ENCODE peak calls at places on chromosomes 1 and 21, in six cellular contexts. I is aorta, R is brain microvascular endothelial cell, M is cardiac muscle cell, V is GM12865, X is EH. F is an unnamed sample.

GRCh38 chr1:18901952-18902522 is 318 bp downstream of the ALDH4A1 start:
- DNase-seq in I (no peak), R (no peak), M (peak; percentile 67), V (peak; percentile 19), X (peak; percentile 63), F (peak; percentile 26)

GRCh38 chr1:40820251-40820797 is 36.7 kb downstream of the KCNQ4 start:
- DNase-seq in I (no peak), R (no peak), M (no peak), V (no peak), X (peak; percentile 13), F (no peak)

GRCh38 chr1:26786437-26787380 is 1.0 kb upstream of the PIGV start:
- DNase-seq in I (peak; percentile 82), R (peak; percentile 82), M (peak; percentile 73), V (peak; percentile 76), X (peak; percentile 96), F (peak; percentile 66)

GRCh38 chr1:165162671-165163241 is 193.8 kb downstream of the LMX1A start:
- DNase-seq in I (no peak), R (no peak), M (peak; percentile 14), V (no peak), X (peak; percentile 18), F (no peak)

GRCh38 chr21:17819878-17820232 is 699 bp upstream of the C21orf91 start:
- DNase-seq in I (no peak), R (no peak), M (no peak), V (peak; percentile 87), X (no peak), F (peak; percentile 87)

GRCh38 chr1:228182296-228183030 is 16.9 kb downstream of the IBA57 start:
- DNase-seq in I (no peak), R (no peak), M (no peak), V (no peak), X (no peak), F (no peak)

GRCh38 chr21:30842990-30843389 is 13.4 kb upstream of the KRTAP7-1 start:
- DNase-seq in I (no peak), R (no peak), M (no peak), V (no peak), X (no peak), F (no peak)

GRCh38 chr21:28429161-28429560 is 563.5 kb downstream of the LTN1 start:
- DNase-seq in I (no peak), R (no peak), M (no peak), V (no peak), X (no peak), F (no peak)

GRCh38 chr1:191279266-191279800 is 801.7 kb upstream of the BRINP3 start:
- DNase-seq in I (no peak), R (no peak), M (no peak), V (no peak), X (no peak), F (no peak)

GRCh38 chr1:31712625-31713024 is 8.8 kb upstream of the COL16A1 start:
- DNase-seq in I (peak; percentile 85), R (peak; percentile 79), M (peak; percentile 49), V (no peak), X (peak; percentile 99), F (no peak)

GRCh38 chr21:37871121-37871862 is 45.0 kb downstream of the KCNJ6 start:
- DNase-seq in I (no peak), R (peak; percentile 74), M (no peak), V (no peak), X (peak; percentile 81), F (no peak)

GRCh38 chr1:240306673-240307072 is 215.0 kb downstream of the FMN2 start:
- DNase-seq in I (no peak), R (no peak), M (no peak), V (no peak), X (peak; percentile 94), F (no peak)

GRCh38 chr21:33023574-33024277 is 2.0 kb upstream of the OLIG2 start:
- DNase-seq in I (no peak), R (no peak), M (no peak), V (no peak), X (no peak), F (no peak)

GRCh38 chr1:36856126-36856525 is 178.2 kb downstream of the GRIK3 start:
- DNase-seq in I (no peak), R (no peak), M (no peak), V (no peak), X (no peak), F (peak; percentile 76)

GRCh38 chr1:110464340-110464739 is 13.4 kb downstream of the PROK1 start:
- DNase-seq in I (no peak), R (no peak), M (no peak), V (no peak), X (peak; percentile 44), F (no peak)

GRCh38 chr1:5312870-5313269 is 658.5 kb downstream of the AJAP1 start:
- DNase-seq in I (no peak), R (no peak), M (no peak), V (no peak), X (no peak), F (no peak)